ENCODE peak calls at places on chromosomes 11 and 22, in nine cellular contexts. X, E, P, K, H, Z, U, O and B are unnamed samples.
A peak's percentile ranks its signal among the peaks of the same experiment; 100 is the strongest.

GRCh38 chr11:66564538-66564937 is 3.9 kb downstream of the CTSF start:
- DNase-seq in Z (no peak), E (no peak), X (no peak), P (no peak), O (no peak), H (no peak), K (no peak), U (no peak), B (no peak)

GRCh38 chr22:20403779-20404140 is 9.8 kb downstream of the ZNF74 start:
- DNase-seq in H (no peak), K (no peak), X (no peak), Z (no peak), U (no peak), O (no peak), P (no peak), E (no peak), B (no peak)

GRCh38 chr11:69492201-69492991 is 10.9 kb downstream of the LINC01488 start:
- DNase-seq in Z (peak; percentile 24), E (peak; percentile 43), H (no peak), U (no peak), X (no peak), O (no peak), K (no peak), P (no peak), B (peak; percentile 25)

GRCh38 chr22:42928969-42929837 is 72.1 kb upstream of the ARFGAP3 start:
- DNase-seq in X (no peak), K (no peak), U (no peak), E (peak; percentile 62), H (no peak), Z (no peak), O (no peak), P (no peak), B (no peak)

GRCh38 chr11:77470504-77470903 is 3.4 kb downstream of the PAK1 start:
- DNase-seq in P (no peak), Z (no peak), O (no peak), X (no peak), K (no peak), E (no peak), H (no peak), U (no peak), B (no peak)

GRCh38 chr11:99068832-99069231 is 48.1 kb downstream of the CNTN5 start:
- DNase-seq in O (no peak), U (peak; percentile 71), P (no peak), Z (no peak), X (no peak), H (no peak), E (no peak), K (no peak), B (no peak)

GRCh38 chr22:21025763-21026755 is 6.3 kb downstream of the SLC7A4 start:
- DNase-seq in O (no peak), P (no peak), U (no peak), X (no peak), E (no peak), H (no peak), K (no peak), Z (no peak), B (no peak)

GRCh38 chr11:10490032-10490397 is 35.0 kb downstream of the AMPD3 start:
- DNase-seq in H (no peak), E (no peak), O (no peak), K (no peak), Z (no peak), U (no peak), P (no peak), X (no peak), B (no peak)

GRCh38 chr22:41963453-41964105 is 5.7 kb upstream of the SEPTIN3 start:
- DNase-seq in H (no peak), K (no peak), X (no peak), U (no peak), Z (no peak), P (no peak), O (no peak), E (peak; percentile 30), B (no peak)

GRCh38 chr11:93633835-93634234 is 27.6 kb upstream of the CEP295 start:
- DNase-seq in Z (no peak), P (no peak), X (no peak), E (no peak), U (no peak), O (no peak), K (no peak), H (no peak), B (no peak)

GRCh38 chr11:14094481-14095037 is 132.0 kb downstream of the SPON1 start:
- DNase-seq in O (no peak), H (no peak), K (no peak), E (peak; percentile 38), X (no peak), U (no peak), Z (no peak), P (no peak), B (no peak)

GRCh38 chr11:16843307-16843706 is 104.9 kb downstream of the C11orf58 start:
- DNase-seq in U (no peak), E (no peak), H (no peak), K (no peak), O (peak; percentile 91), X (no peak), P (no peak), Z (no peak), B (no peak)

GRCh38 chr22:38451864-38452263 is 3.1 kb downstream of the KCNJ4 start:
- DNase-seq in X (no peak), H (no peak), E (no peak), U (no peak), K (no peak), O (no peak), P (no peak), Z (no peak), B (no peak)